ENCODE peak calls at places on chromosomes 12 and 14, in eight cellular contexts. F is endodermal cell, O is astrocyte of the cerebellum, T is H1, S is GM12878, J is fibroblast of pulmonary artery, U is psoas muscle, N is mammary epithelial cell. P is an unnamed sample.

GRCh38 chr12:57166971-57167371 is 19.6 kb upstream of the LRP1-AS start:
- DNase-seq in F (no peak), O (no peak), T (no peak), S (no peak), J (peak), U (no peak), N (peak), P (no peak)

GRCh38 chr12:100403446-100403845 is 46.6 kb downstream of the SLC17A8 start:
- DNase-seq in F (no peak), O (no peak), T (peak), S (no peak), J (peak), U (no peak), N (peak), P (no peak)

GRCh38 chr12:13153180-13153579 is 43.3 kb upstream of the EMP1 start:
- DNase-seq in F (peak), O (no peak), T (peak), S (no peak), J (no peak), U (no peak), N (no peak), P (no peak)

GRCh38 chr14:73259837-73260236 is 22.5 kb downstream of the PAPLN start:
- DNase-seq in F (no peak), O (no peak), T (no peak), S (no peak), J (no peak), U (no peak), N (peak), P (no peak)

GRCh38 chr12:60689137-60689536 is 1093.3 kb downstream of the SLC16A7 start:
- DNase-seq in F (peak), O (no peak), T (no peak), S (no peak), J (no peak), U (no peak), N (peak), P (no peak)

GRCh38 chr12:32603071-32603470 is 76.0 kb upstream of the DNM1L start:
- DNase-seq in F (no peak), O (no peak), T (no peak), S (no peak), J (no peak), U (no peak), N (no peak), P (no peak)

GRCh38 chr12:80861636-80862378 is 75.9 kb downstream of the LIN7A start:
- DNase-seq in F (no peak), O (no peak), T (no peak), S (no peak), J (peak), U (no peak), N (no peak), P (no peak)

GRCh38 chr12:115135800-115136211 is 451.8 kb upstream of the TBX3 start:
- DNase-seq in F (no peak), O (no peak), T (no peak), S (no peak), J (peak), U (peak), N (no peak), P (peak)

GRCh38 chr14:74573421-74574091 is 38.5 kb downstream of the LTBP2 start:
- DNase-seq in F (peak), O (no peak), T (no peak), S (no peak), J (no peak), U (peak), N (peak), P (no peak)

GRCh38 chr12:131789638-131790037 is 38.6 kb upstream of the MMP17 start:
- DNase-seq in F (no peak), O (no peak), T (no peak), S (no peak), J (no peak), U (no peak), N (no peak), P (no peak)

GRCh38 chr12:112599871-112600270 is 181.1 kb downstream of the PTPN11 start:
- DNase-seq in F (no peak), O (no peak), T (no peak), S (no peak), J (peak), U (no peak), N (peak), P (no peak)

GRCh38 chr12:2826721-2827515 is 7.9 kb downstream of the NRIP2 start:
- DNase-seq in F (no peak), O (no peak), T (no peak), S (no peak), J (no peak), U (peak), N (no peak), P (no peak)

GRCh38 chr12:93048646-93049045 is 119.6 kb upstream of the EEA1 start:
- DNase-seq in F (no peak), O (no peak), T (no peak), S (no peak), J (no peak), U (no peak), N (no peak), P (no peak)

GRCh38 chr14:103103461-103104388 is 9.2 kb downstream of the EXOC3L4 start:
- DNase-seq in F (peak), O (no peak), T (peak), S (no peak), J (peak), U (peak), N (peak), P (peak)

GRCh38 chr12:114625294-114625851 is 58.6 kb downstream of the TBX3 start:
- DNase-seq in F (peak), O (peak), T (peak), S (no peak), J (peak), U (no peak), N (peak), P (peak)

GRCh38 chr12:85659754-85660530 is 176.3 kb downstream of the RASSF9 start:
- DNase-seq in F (no peak), O (no peak), T (no peak), S (no peak), J (no peak), U (no peak), N (no peak), P (no peak)

GRCh38 chr12:103912069-103912468 is 18.1 kb upstream of the HSP90B1 start:
- DNase-seq in F (no peak), O (no peak), T (no peak), S (no peak), J (no peak), U (no peak), N (no peak), P (no peak)

GRCh38 chr14:96176811-96177211 is 27.8 kb upstream of the BDKRB2 start:
- DNase-seq in F (no peak), O (peak), T (no peak), S (no peak), J (peak), U (peak), N (peak), P (no peak)

GRCh38 chr14:24813089-24813815 is 179.3 kb upstream of the GZMB start:
- DNase-seq in F (no peak), O (no peak), T (no peak), S (no peak), J (no peak), U (no peak), N (no peak), P (no peak)

GRCh38 chr14:74478996-74479635 is 14.0 kb downstream of the NPC2 start:
- DNase-seq in F (peak), O (no peak), T (no peak), S (no peak), J (peak), U (no peak), N (no peak), P (no peak)

GRCh38 chr12:122803937-122804336 is 29.6 kb downstream of the CCDC62 start:
- DNase-seq in F (no peak), O (no peak), T (no peak), S (no peak), J (no peak), U (no peak), N (no peak), P (no peak)

GRCh38 chr14:100610511-100611217 is 23.4 kb upstream of the BEGAIN start:
- DNase-seq in F (peak), O (no peak), T (no peak), S (no peak), J (no peak), U (no peak), N (no peak), P (no peak)

GRCh38 chr14:91271639-91272038 is 27.1 kb upstream of the GPR68 start:
- DNase-seq in F (no peak), O (no peak), T (no peak), S (no peak), J (no peak), U (no peak), N (no peak), P (no peak)

GRCh38 chr12:26338574-26339572 is 143.5 kb downstream of the SSPN start:
- DNase-seq in F (no peak), O (no peak), T (no peak), S (no peak), J (peak), U (no peak), N (peak), P (no peak)

GRCh38 chr14:69818760-69819191 is 21.7 kb upstream of the SLC10A1 start:
- DNase-seq in F (peak), O (peak), T (peak), S (peak), J (peak), U (peak), N (peak), P (peak)

GRCh38 chr12:99087278-99087677 is 442.2 kb downstream of the APAF1 start:
- DNase-seq in F (no peak), O (no peak), T (no peak), S (no peak), J (peak), U (no peak), N (peak), P (no peak)

GRCh38 chr14:96754845-96755184 is 42.4 kb upstream of the VRK1 start:
- DNase-seq in F (peak), O (no peak), T (no peak), S (no peak), J (no peak), U (no peak), N (no peak), P (no peak)

GRCh38 chr12:107369679-107370078 is 276.3 kb upstream of the CRY1 start:
- DNase-seq in F (no peak), O (no peak), T (no peak), S (no peak), J (no peak), U (no peak), N (no peak), P (no peak)

GRCh38 chr12:94100254-94100653 is 48.1 kb upstream of the PLXNC1 start:
- DNase-seq in F (peak), O (peak), T (no peak), S (no peak), J (no peak), U (peak), N (peak), P (no peak)

GRCh38 chr14:31893156-31893813 is 183.8 kb upstream of the ARHGAP5 start:
- DNase-seq in F (peak), O (no peak), T (no peak), S (no peak), J (no peak), U (no peak), N (peak), P (no peak)

GRCh38 chr14:93984987-93985410 is 8.6 kb upstream of the ASB2 start:
- DNase-seq in F (peak), O (peak), T (peak), S (no peak), J (peak), U (peak), N (peak), P (peak)
- H3K4me3 ChIP-seq in F (no peak), O (no peak), T (no peak), S (no peak), J (no peak), U (peak), N (no peak), P (no peak)

DNA sequence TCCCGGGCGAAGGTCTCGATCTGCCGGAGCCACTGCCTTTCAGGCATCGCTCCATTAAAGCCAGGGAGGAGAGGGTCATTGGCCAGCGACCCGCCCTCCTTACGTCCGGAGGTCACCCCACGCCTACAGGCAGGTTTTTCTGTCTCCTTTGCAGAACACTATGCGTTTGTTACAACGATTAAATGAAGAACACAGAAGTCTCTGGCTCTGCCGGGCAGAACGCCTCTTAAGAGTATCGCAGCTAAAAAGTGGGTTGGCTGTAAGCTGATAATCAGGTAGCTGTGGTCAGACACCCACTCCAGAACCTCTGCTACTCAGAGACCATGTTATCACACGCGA is 15.0 kb downstream of the OTX2 start:
- DNase-seq in F (no peak), O (no peak), T (no peak), S (no peak), J (no peak), U (no peak), N (no peak), P (no peak)
- H3K4me3 ChIP-seq in F (no peak), O (no peak), T (peak), S (no peak), J (no peak), U (no peak), N (no peak), P (no peak)

GRCh38 chr14:85576161-85576560 is 46.2 kb downstream of the FLRT2 start:
- DNase-seq in F (no peak), O (no peak), T (no peak), S (no peak), J (peak), U (no peak), N (no peak), P (no peak)
- H3K4me3 ChIP-seq in F (no peak), O (no peak), T (no peak), S (no peak), J (no peak), U (no peak), N (no peak), P (no peak)

GRCh38 chr12:47077206-47078085 is 2.0 kb upstream of the PCED1B start:
- DNase-seq in F (no peak), O (no peak), T (no peak), S (no peak), J (no peak), U (no peak), N (peak), P (no peak)
- H3K4me3 ChIP-seq in F (no peak), O (peak), T (no peak), S (no peak), J (peak), U (no peak), N (peak), P (no peak)

DNA sequence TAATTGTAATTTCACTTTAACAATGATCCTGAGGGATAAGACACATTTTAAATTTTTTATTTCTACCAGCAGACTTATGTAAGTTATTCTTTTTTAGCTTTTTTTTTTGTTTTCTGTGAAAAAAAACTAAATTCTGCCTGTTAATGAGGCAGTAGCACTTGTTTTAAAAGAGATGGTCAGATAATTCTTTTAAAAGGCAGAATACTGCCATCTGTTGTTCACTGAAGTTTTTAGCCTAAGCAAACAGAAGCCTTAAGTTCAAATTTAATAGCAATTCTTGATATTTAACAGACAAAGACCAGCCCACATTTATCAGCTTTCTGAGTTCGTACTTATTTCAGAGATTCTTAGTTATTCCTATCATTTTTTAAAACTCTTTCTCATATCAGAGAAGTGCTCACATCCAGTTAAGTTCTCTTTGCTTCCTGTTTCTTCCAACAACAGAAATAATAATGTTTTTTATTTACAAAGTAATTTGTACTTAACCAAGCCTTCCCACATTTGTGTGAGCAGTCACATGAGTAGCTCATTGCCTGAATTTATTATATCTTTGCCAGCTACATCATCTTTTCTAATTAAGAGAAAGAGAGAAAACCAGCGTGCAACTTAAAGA is 93.4 kb upstream of the SLCO1C1 start:
- DNase-seq in F (no peak), O (peak), T (no peak), S (no peak), J (peak), U (no peak), N (no peak), P (no peak)
- H3K4me3 ChIP-seq in F (no peak), O (no peak), T (no peak), S (no peak), J (no peak), U (no peak), N (no peak), P (no peak)

GRCh38 chr12:46522141-46522540 is 149.6 kb upstream of the SLC38A2 start:
- DNase-seq in F (no peak), O (no peak), T (no peak), S (no peak), J (no peak), U (no peak), N (no peak), P (no peak)
- H3K4me3 ChIP-seq in F (no peak), O (no peak), T (no peak), S (no peak), J (no peak), U (no peak), N (no peak), P (no peak)

P was measured in body of pancreas.